ENCODE peak calls at places on chromosomes 5 and 9, in ten cellular contexts. P is left ventricle myocardium inferior; X is C1 segment of cervical spinal cord; Z is stimulated activated effector memory CD8-positive, alpha-beta T cell treated with anti-CD3 and anti-CD28 coated beads, Interleukin-12 subunit alpha, Interleukin-12 subunit beta, amount 100 ng/mL, for 72 hours; H is stimulated activated CD8-positive, alpha-beta memory T cell treated with anti-CD3 and anti-CD28 coated beads, Interleukin-12 subunit alpha, Interleukin-12 subunit beta, amount 100 ng/mL, for 1 hour; G is HFFc6; W is naive B cell; Q is NCI-H1417; O is activated T-helper 9 cell treated with anti-CD3 and anti-CD28 coated beads, Interleukin-2, amount 50 U/mL, for 16 hours; S is aorta. N is an unnamed sample.

GRCh38 chr5:50623666-50624065 is 42.8 kb upstream of the PARP8 start:
- DNase-seq in P (no peak), X (no peak), Z (no peak), H (no peak), G (no peak), W (no peak), Q (no peak), O (no peak), S (no peak), N (no peak)

GRCh38 chr9:2718698-2719033 is 1.4 kb downstream of the KCNV2 start:
- DNase-seq in P (no peak), X (no peak), Z (no peak), H (no peak), G (no peak), W (no peak), Q (no peak), O (no peak), S (no peak), N (no peak)

GRCh38 chr9:88529496-88529895 is 5.5 kb upstream of the NXNL2 start:
- DNase-seq in P (no peak), X (no peak), Z (no peak), H (no peak), G (no peak), W (no peak), Q (no peak), O (no peak), S (no peak), N (no peak)

GRCh38 chr9:88814521-88815101 is 176.7 kb upstream of the S1PR3 start:
- DNase-seq in P (peak), X (no peak), Z (no peak), H (no peak), G (peak), W (no peak), Q (no peak), O (no peak), S (peak), N (no peak)

GRCh38 chr5:132559661-132560060 is 2.9 kb downstream of the RAD50 start:
- DNase-seq in P (no peak), X (no peak), Z (no peak), H (no peak), G (no peak), W (no peak), Q (no peak), O (no peak), S (no peak), N (no peak)

GRCh38 chr9:132769895-132770774 is 99.9 kb downstream of the GTF3C4 start:
- DNase-seq in P (peak), X (no peak), Z (peak), H (peak), G (no peak), W (peak), Q (peak), O (peak), S (peak), N (peak)

GRCh38 chr5:133273661-133274596 is 222.1 kb downstream of the HSPA4 start:
- DNase-seq in P (no peak), X (no peak), Z (no peak), H (no peak), G (peak), W (no peak), Q (no peak), O (no peak), S (no peak), N (no peak)

GRCh38 chr5:41629897-41630296 is 119.5 kb upstream of the PLCXD3 start:
- DNase-seq in P (no peak), X (no peak), Z (no peak), H (no peak), G (no peak), W (no peak), Q (peak), O (no peak), S (no peak), N (no peak)

GRCh38 chr5:64666058-64666457 is 24.2 kb upstream of the SHISAL2B start:
- DNase-seq in P (no peak), X (no peak), Z (no peak), H (no peak), G (peak), W (no peak), Q (no peak), O (no peak), S (no peak), N (no peak)

GRCh38 chr5:80745490-80745889 is 90.7 kb upstream of the DHFR start:
- DNase-seq in P (no peak), X (no peak), Z (no peak), H (no peak), G (peak), W (no peak), Q (no peak), O (no peak), S (no peak), N (no peak)

GRCh38 chr9:95087659-95088242 is 229.8 kb downstream of the FANCC start:
- DNase-seq in P (no peak), X (no peak), Z (no peak), H (no peak), G (peak), W (no peak), Q (no peak), O (no peak), S (peak), N (no peak)

GRCh38 chr5:139445325-139446170 is 6.2 kb upstream of the DNAJC18 start:
- DNase-seq in P (no peak), X (no peak), Z (no peak), H (no peak), G (peak), W (no peak), Q (no peak), O (no peak), S (no peak), N (no peak)

GRCh38 chr5:110054240-110054639 is 364.5 kb downstream of the MAN2A1 start:
- DNase-seq in P (no peak), X (no peak), Z (peak), H (peak), G (no peak), W (peak), Q (peak), O (peak), S (peak), N (no peak)

GRCh38 chr5:34511063-34511462 is 145.1 kb upstream of the RAI14 start:
- DNase-seq in P (no peak), X (no peak), Z (no peak), H (no peak), G (no peak), W (no peak), Q (no peak), O (no peak), S (no peak), N (no peak)

GRCh38 chr5:42650111-42650510 is 106.5 kb upstream of the CCDC152 start:
- DNase-seq in P (no peak), X (no peak), Z (no peak), H (no peak), G (no peak), W (no peak), Q (no peak), O (no peak), S (no peak), N (no peak)

GRCh38 chr5:127870914-127871313 is 167.7 kb downstream of the CCDC192 start:
- DNase-seq in P (peak), X (no peak), Z (no peak), H (no peak), G (no peak), W (no peak), Q (no peak), O (no peak), S (peak), N (no peak)

GRCh38 chr5:132456553-132457361 is 33.8 kb downstream of the IRF1 start:
- DNase-seq in P (peak), X (no peak), Z (peak), H (no peak), G (no peak), W (peak), Q (no peak), O (no peak), S (peak), N (peak)

GRCh38 chr5:79287380-79287779 is 51.4 kb downstream of the JMY start:
- DNase-seq in P (no peak), X (no peak), Z (no peak), H (no peak), G (no peak), W (no peak), Q (no peak), O (no peak), S (no peak), N (no peak)

GRCh38 chr9:87826331-87826730 is 56.3 kb upstream of the SPATA31E1 start:
- DNase-seq in P (no peak), X (no peak), Z (no peak), H (no peak), G (no peak), W (no peak), Q (no peak), O (no peak), S (no peak), N (no peak)

GRCh38 chr5:173962436-173962835 is 26.5 kb upstream of the C5orf47 start:
- DNase-seq in P (no peak), X (no peak), Z (no peak), H (no peak), G (no peak), W (no peak), Q (no peak), O (no peak), S (no peak), N (no peak)

GRCh38 chr5:93594591-93595419 is 11.8 kb downstream of the NR2F1 start:
- DNase-seq in P (no peak), X (no peak), Z (no peak), H (no peak), G (no peak), W (no peak), Q (no peak), O (no peak), S (no peak), N (no peak)

GRCh38 chr5:96432245-96433065 is 593 bp downstream of the PCSK1 start:
- DNase-seq in P (no peak), X (no peak), Z (no peak), H (no peak), G (no peak), W (no peak), Q (peak), O (no peak), S (peak), N (no peak)

GRCh38 chr5:14035859-14036440 is 91.5 kb upstream of the DNAH5 start:
- DNase-seq in P (no peak), X (no peak), Z (no peak), H (no peak), G (peak), W (no peak), Q (no peak), O (no peak), S (peak), N (no peak)

GRCh38 chr9:107546859-107547258 is 57.3 kb upstream of the KLF4 start:
- DNase-seq in P (no peak), X (no peak), Z (no peak), H (no peak), G (no peak), W (no peak), Q (no peak), O (no peak), S (no peak), N (no peak)

GRCh38 chr9:134887219-134887618 is 6.6 kb downstream of the FCN2 start:
- DNase-seq in P (no peak), X (no peak), Z (no peak), H (no peak), G (no peak), W (no peak), Q (no peak), O (no peak), S (no peak), N (no peak)

GRCh38 chr5:165242701-165243100 is 1737.3 kb downstream of the MAT2B start:
- DNase-seq in P (no peak), X (no peak), Z (no peak), H (no peak), G (no peak), W (no peak), Q (no peak), O (no peak), S (no peak), N (no peak)

GRCh38 chr5:32298056-32298420 is 14.7 kb downstream of the MTMR12 start:
- DNase-seq in P (no peak), X (no peak), Z (no peak), H (no peak), G (no peak), W (peak), Q (no peak), O (no peak), S (no peak), N (no peak)

GRCh38 chr5:133458435-133458834 is 153.9 kb downstream of the FSTL4 start:
- DNase-seq in P (no peak), X (no peak), Z (no peak), H (no peak), G (no peak), W (no peak), Q (no peak), O (no peak), S (no peak), N (no peak)

GRCh38 chr9:78236511-78236950 is 656 bp downstream of the CEP78 start:
- DNase-seq in P (no peak), X (no peak), Z (no peak), H (no peak), G (no peak), W (no peak), Q (no peak), O (no peak), S (no peak), N (no peak)

N was measured in CD14-positive monocyte.